ENCODE peak calls at places on chromosomes 16 and 17, in six cellular contexts. P, D, J, M, I and F are unnamed samples.
A peak's percentile ranks its signal among the peaks of the same experiment; 100 is the strongest.

GRCh38 chr17:16322636-16323035 is 30.6 kb downstream of the CENPV start:
- DNase-seq in J (no peak), I (no peak), M (no peak), P (no peak), D (no peak), F (no peak)

GRCh38 chr17:4658478-4659305 is 17.2 kb upstream of the ALOX15 start:
- DNase-seq in P (no peak), M (no peak), I (no peak), D (no peak), J (no peak), F (no peak)

GRCh38 chr16:12628526-12628925 is 175.2 kb downstream of the CPPED1 start:
- DNase-seq in M (no peak), D (no peak), P (no peak), I (no peak), J (no peak), F (no peak)

GRCh38 chr16:89325861-89326471 is 108.5 kb downstream of the ZNF778 start:
- DNase-seq in M (no peak), J (peak; percentile 44), I (peak; percentile 77), P (peak; percentile 59), D (peak; percentile 74), F (peak; percentile 72)

GRCh38 chr16:84643677-84644076 is 4.6 kb upstream of the KLHL36 start:
- DNase-seq in P (no peak), J (no peak), M (no peak), I (no peak), D (no peak), F (no peak)

GRCh38 chr16:13392341-13392740 is 490.9 kb downstream of the SHISA9 start:
- DNase-seq in D (no peak), P (no peak), J (no peak), I (no peak), M (no peak), F (no peak)

GRCh38 chr17:59807892-59808509 is 84.7 kb downstream of the TUBD1 start:
- DNase-seq in M (no peak), D (no peak), I (no peak), P (no peak), J (no peak), F (no peak)

GRCh38 chr17:36001109-36001735 is at the start of gene CCL15:
- DNase-seq in J (no peak), P (no peak), M (no peak), D (no peak), I (no peak), F (peak; percentile 64)

GRCh38 chr17:36027776-36028175 is 10.0 kb upstream of the CCL23 start:
- DNase-seq in I (no peak), J (no peak), P (no peak), D (no peak), M (no peak), F (no peak)

GRCh38 chr17:35028531-35029262 is 34.8 kb downstream of the RFFL start:
- DNase-seq in I (no peak), P (no peak), D (no peak), J (no peak), M (no peak), F (no peak)

GRCh38 chr17:76725580-76726230 is 701 bp downstream of the JMJD6 start:
- DNase-seq in M (no peak), P (peak; percentile 75), D (peak; percentile 84), J (peak; percentile 58), I (peak; percentile 90), F (peak; percentile 85)

GRCh38 chr17:81257533-81257932 is 18.4 kb downstream of the NDUFAF8 start:
- DNase-seq in I (no peak), J (no peak), D (no peak), M (no peak), P (no peak), F (no peak)
- TF ChIP-seq POLR2A in I (no peak), J (no peak), D (no peak), M (no peak), P (no peak), F (no peak)

DNA sequence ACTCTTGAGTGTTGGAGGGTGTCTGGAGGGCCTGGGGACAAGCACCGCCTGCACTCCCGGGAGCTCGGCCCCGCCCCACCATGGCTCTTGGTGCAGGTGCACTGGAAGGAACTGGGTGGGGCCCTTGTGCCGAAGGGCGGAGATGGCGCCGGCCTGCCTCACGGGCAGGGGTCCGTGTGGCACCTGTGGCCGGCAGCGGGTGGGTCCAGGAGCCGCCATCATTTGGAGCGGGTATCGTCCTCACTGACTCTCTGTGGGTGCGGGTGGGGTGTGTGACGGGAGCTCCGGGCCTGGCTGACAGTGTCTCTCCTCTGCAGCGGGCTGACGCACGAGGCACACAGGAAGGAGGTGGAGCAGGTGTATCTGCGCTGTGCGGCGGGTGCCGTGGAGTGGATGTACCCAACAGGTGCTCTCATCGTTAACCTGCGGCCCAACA is 5.2 kb downstream of the METRNL start:
- DNase-seq in J (no peak), I (no peak), D (no peak), P (no peak), M (no peak), F (peak; percentile 80)
- H3K4me3 ChIP-seq in J (no peak overlapping the region), I (no peak overlapping the region), D (no peak overlapping the region), P (no peak overlapping the region), M (no peak overlapping the region), F (no peak overlapping the region)

GRCh38 chr17:6591599-6592158 is 35.3 kb upstream of the PITPNM3 start:
- DNase-seq in P (no peak), J (no peak), I (peak; percentile 73), M (no peak), D (no peak), F (no peak)

GRCh38 chr17:6588165-6588564 is 31.8 kb upstream of the PITPNM3 start:
- DNase-seq in M (no peak), P (no peak), J (no peak), I (no peak), D (no peak), F (no peak)

GRCh38 chr17:6589266-6589946 is 33.1 kb upstream of the PITPNM3 start:
- DNase-seq in D (no peak), M (no peak), P (no peak), I (no peak), J (no peak), F (no peak)

GRCh38 chr17:6596076-6596475 is 39.7 kb upstream of the PITPNM3 start:
- DNase-seq in P (no peak), J (no peak), D (no peak), M (no peak), I (no peak), F (no peak)

DNA sequence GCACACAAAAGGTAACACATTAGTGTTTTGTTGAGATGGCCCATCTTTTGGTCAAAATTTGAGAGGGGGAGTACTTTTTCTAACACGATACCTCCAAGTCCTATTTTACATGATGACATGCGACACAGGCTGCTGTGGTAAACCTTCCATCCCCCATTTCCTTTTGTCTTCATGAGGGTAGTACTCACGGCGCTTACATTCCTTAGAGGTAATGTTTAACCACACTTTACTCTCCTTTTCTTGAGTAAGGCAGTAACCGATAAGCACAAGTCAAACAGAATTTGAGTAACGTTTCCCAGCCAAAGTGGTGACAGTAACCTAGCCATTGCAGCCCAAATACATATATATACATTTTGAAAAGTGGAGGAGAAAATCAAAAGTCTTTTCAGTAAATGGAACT is 35.8 kb upstream of the PITPNM3 start:
- DNase-seq in M (no peak), D (no peak), P (no peak), J (no peak), I (no peak), F (no peak)
- TF ChIP-seq POLR2A in M (no peak), D (no peak), P (no peak), J (no peak), I (no peak), F (no peak)

GRCh38 chr17:39230361-39230760 is 4.6 kb upstream of the STAC2 start:
- DNase-seq in J (no peak), P (no peak), M (no peak), I (no peak), D (no peak), F (no peak)

GRCh38 chr17:39235555-39236221 is 9.9 kb upstream of the STAC2 start:
- DNase-seq in D (no peak), J (no peak), I (peak; percentile 41), P (no peak), M (peak; percentile 87), F (peak; percentile 29)

GRCh38 chr17:39231091-39231561 is 5.4 kb upstream of the STAC2 start:
- DNase-seq in J (no peak), P (no peak), M (no peak), D (no peak), I (no peak), F (no peak)

GRCh38 chr17:39229274-39229913 is 3.6 kb upstream of the STAC2 start:
- DNase-seq in P (no peak), I (no peak), D (no peak), J (no peak), M (no peak), F (no peak)

DNA sequence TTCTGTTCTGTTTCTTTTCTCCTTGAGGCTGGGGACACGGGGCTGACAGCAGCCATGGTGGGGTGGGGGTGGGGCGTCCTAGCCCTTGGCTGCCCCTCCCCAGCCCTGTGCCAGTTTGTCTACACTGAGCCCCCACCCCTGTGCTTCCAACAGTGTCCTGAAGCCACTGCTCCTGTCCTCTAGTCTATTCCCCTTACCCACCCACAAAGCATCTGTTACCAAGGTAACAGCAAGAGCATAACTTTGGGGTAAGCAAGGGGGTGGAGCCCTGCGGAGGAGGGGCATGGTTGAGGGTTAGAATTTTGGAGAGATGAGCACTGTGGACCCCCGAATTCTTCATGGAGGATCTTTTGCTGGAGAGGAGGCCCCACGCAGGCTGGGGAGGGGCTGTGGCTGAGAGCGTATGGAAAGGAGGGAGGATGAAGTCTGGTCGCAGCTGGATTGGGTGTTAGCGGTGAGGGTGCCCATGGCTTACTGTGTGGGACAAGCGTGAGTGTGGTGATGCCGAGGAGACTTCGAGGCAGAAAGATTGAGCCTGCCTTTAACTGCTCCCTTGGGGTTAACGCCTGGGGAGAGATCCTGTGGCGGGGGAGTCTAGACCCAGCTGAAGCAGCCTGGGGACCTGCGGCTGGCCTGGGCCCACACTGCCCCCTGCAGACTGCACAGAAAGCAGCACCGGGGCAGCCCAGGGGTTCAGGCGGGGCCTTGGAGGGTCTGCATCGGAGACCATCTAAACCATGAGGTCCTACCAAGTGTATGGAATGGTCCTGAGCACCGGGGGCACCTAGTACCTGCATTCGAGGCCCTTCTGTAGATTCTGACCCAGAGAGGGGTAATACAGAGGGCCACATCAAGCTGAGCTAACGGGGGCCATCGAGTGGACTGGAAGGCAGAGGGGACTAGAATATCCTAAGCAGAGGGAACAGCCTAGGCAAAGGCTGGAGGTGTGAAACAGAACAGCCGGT is 6.1 kb upstream of the STAC2 start:
- DNase-seq in M (no peak), I (no peak), J (peak; percentile 59), D (peak; percentile 39), P (peak; percentile 59), F (peak; percentile 50)
- H3K4me3 ChIP-seq in M (no peak overlapping the region), I (no peak overlapping the region), J (no peak overlapping the region), D (no peak overlapping the region), P (no peak overlapping the region), F (no peak overlapping the region)

DNA sequence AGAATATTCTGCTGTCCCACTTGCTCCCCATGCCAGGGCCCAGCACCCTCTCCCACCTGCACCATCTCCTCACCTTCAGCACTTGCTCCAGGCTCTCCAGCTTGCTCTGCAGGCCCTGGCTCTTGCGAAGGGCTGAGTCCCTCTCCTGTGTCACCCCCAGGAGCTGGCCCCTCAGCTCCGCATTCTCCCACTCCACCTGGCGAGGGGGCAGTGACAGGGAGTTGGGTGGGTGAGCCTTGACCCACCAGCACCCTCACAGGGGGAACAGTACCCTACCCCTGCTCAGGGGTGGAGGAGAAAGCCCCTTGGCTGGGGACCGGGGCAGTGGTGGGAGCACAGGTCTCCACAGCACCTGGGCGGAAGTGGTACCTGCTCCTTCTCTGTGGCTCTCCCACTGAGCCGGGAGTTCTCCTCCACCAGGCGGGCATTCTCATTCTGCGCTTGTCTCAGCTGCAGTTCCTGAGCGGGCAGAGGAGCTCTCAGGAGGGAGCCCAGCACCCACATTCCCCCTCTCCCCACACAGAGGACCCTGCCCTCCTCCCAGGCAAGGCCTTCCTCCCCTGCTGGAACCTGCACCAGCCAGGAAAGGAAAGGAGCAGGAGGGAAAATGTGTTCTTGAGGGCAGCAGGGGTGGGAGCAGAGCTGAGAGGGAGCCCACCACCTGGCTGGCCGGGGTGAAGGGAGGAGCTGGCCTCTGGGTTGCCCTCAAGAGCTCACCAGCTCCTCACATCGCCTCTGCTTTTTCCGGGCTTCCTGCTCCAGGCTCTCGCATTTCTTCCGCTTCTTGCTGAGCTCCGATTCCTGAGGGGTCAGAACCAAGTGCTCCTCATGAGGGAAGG is 5.8 kb downstream of the TSPOAP1 start:
- DNase-seq in I (no peak), D (no peak), J (no peak), P (no peak), M (no peak), F (no peak)
- TF ChIP-seq POLR2A in I (no peak), D (no peak), J (no peak), P (no peak), M (no peak), F (no peak)